ENCODE peak calls at places on chromosomes 2 and 18, in nine cellular contexts. One of them, this sample, is unnamed.

GRCh38 chr2:238523158-238524110 is 96.7 kb downstream of the ASB1 start:
- DNase-seq in IMR-90: peak
- DNase-seq in GM13976: no peak
- DNase-seq in transverse colon: peak
- DNase-seq in sigmoid colon: peak
- DNase-seq in A549: no peak
- DNase-seq in PC-9: no peak
- DNase-seq in AG04449: no peak
- DNase-seq in astrocyte of the cerebellum: no peak
- DNase-seq in this sample: no peak

GRCh38 chr2:74378007-74378406 is 2.1 kb downstream of the DCTN1 start:
- DNase-seq in IMR-90: no peak
- DNase-seq in GM13976: no peak
- DNase-seq in transverse colon: no peak
- DNase-seq in sigmoid colon: no peak
- DNase-seq in A549: no peak
- DNase-seq in PC-9: no peak
- DNase-seq in AG04449: no peak
- DNase-seq in astrocyte of the cerebellum: no peak
- DNase-seq in this sample: no peak

GRCh38 chr2:71700880-71701397 is 247.6 kb downstream of the DYSF start:
- DNase-seq in IMR-90: no peak
- DNase-seq in GM13976: no peak
- DNase-seq in transverse colon: peak
- DNase-seq in sigmoid colon: peak
- DNase-seq in A549: no peak
- DNase-seq in PC-9: no peak
- DNase-seq in AG04449: no peak
- DNase-seq in astrocyte of the cerebellum: no peak
- DNase-seq in this sample: peak

GRCh38 chr2:84458436-84459027 is 548 bp downstream of the SUCLG1 start:
- DNase-seq in IMR-90: peak
- DNase-seq in GM13976: peak
- DNase-seq in transverse colon: peak
- DNase-seq in sigmoid colon: peak
- DNase-seq in A549: peak
- DNase-seq in PC-9: no peak
- DNase-seq in AG04449: no peak
- DNase-seq in astrocyte of the cerebellum: no peak
- DNase-seq in this sample: peak

GRCh38 chr2:75241696-75242095 is 42.4 kb upstream of the TACR1 start:
- DNase-seq in IMR-90: peak
- DNase-seq in GM13976: no peak
- DNase-seq in transverse colon: no peak
- DNase-seq in sigmoid colon: no peak
- DNase-seq in A549: peak
- DNase-seq in PC-9: no peak
- DNase-seq in AG04449: no peak
- DNase-seq in astrocyte of the cerebellum: no peak
- DNase-seq in this sample: no peak

GRCh38 chr2:172234716-172235661 is 132.3 kb upstream of the DLX2 start:
- DNase-seq in IMR-90: no peak
- DNase-seq in GM13976: peak
- DNase-seq in transverse colon: peak
- DNase-seq in sigmoid colon: no peak
- DNase-seq in A549: no peak
- DNase-seq in PC-9: no peak
- DNase-seq in AG04449: no peak
- DNase-seq in astrocyte of the cerebellum: no peak
- DNase-seq in this sample: no peak

GRCh38 chr2:172680595-172681176 is 55.0 kb upstream of the RAPGEF4 start:
- DNase-seq in IMR-90: no peak
- DNase-seq in GM13976: no peak
- DNase-seq in transverse colon: no peak
- DNase-seq in sigmoid colon: no peak
- DNase-seq in A549: no peak
- DNase-seq in PC-9: no peak
- DNase-seq in AG04449: no peak
- DNase-seq in astrocyte of the cerebellum: no peak
- DNase-seq in this sample: no peak

GRCh38 chr2:47056374-47056773 is 98.7 kb downstream of the STPG4 start:
- DNase-seq in IMR-90: peak
- DNase-seq in GM13976: no peak
- DNase-seq in transverse colon: no peak
- DNase-seq in sigmoid colon: no peak
- DNase-seq in A549: no peak
- DNase-seq in PC-9: no peak
- DNase-seq in AG04449: peak
- DNase-seq in astrocyte of the cerebellum: no peak
- DNase-seq in this sample: no peak

GRCh38 chr2:88127888-88128653 is at the start of gene FABP1:
- DNase-seq in IMR-90: no peak
- DNase-seq in GM13976: no peak
- DNase-seq in transverse colon: peak
- DNase-seq in sigmoid colon: no peak
- DNase-seq in A549: no peak
- DNase-seq in PC-9: no peak
- DNase-seq in AG04449: no peak
- DNase-seq in astrocyte of the cerebellum: no peak
- DNase-seq in this sample: no peak

GRCh38 chr2:142981069-142981378 is 103.6 kb downstream of the KYNU start:
- DNase-seq in IMR-90: no peak
- DNase-seq in GM13976: no peak
- DNase-seq in transverse colon: no peak
- DNase-seq in sigmoid colon: no peak
- DNase-seq in A549: no peak
- DNase-seq in PC-9: no peak
- DNase-seq in AG04449: no peak
- DNase-seq in astrocyte of the cerebellum: no peak
- DNase-seq in this sample: no peak

GRCh38 chr2:142975239-142975638 is 97.8 kb downstream of the KYNU start:
- DNase-seq in IMR-90: no peak
- DNase-seq in GM13976: no peak
- DNase-seq in transverse colon: no peak
- DNase-seq in sigmoid colon: no peak
- DNase-seq in A549: no peak
- DNase-seq in PC-9: no peak
- DNase-seq in AG04449: no peak
- DNase-seq in astrocyte of the cerebellum: no peak
- DNase-seq in this sample: no peak

GRCh38 chr2:142983174-142983573 is 105.7 kb downstream of the KYNU start:
- DNase-seq in IMR-90: no peak
- DNase-seq in GM13976: no peak
- DNase-seq in transverse colon: no peak
- DNase-seq in sigmoid colon: no peak
- DNase-seq in A549: no peak
- DNase-seq in PC-9: no peak
- DNase-seq in AG04449: no peak
- DNase-seq in astrocyte of the cerebellum: no peak
- DNase-seq in this sample: no peak

GRCh38 chr2:142984657-142985056 is 107.2 kb downstream of the KYNU start:
- DNase-seq in IMR-90: no peak
- DNase-seq in GM13976: no peak
- DNase-seq in transverse colon: no peak
- DNase-seq in sigmoid colon: no peak
- DNase-seq in A549: no peak
- DNase-seq in PC-9: no peak
- DNase-seq in AG04449: no peak
- DNase-seq in astrocyte of the cerebellum: no peak
- DNase-seq in this sample: no peak

DNA sequence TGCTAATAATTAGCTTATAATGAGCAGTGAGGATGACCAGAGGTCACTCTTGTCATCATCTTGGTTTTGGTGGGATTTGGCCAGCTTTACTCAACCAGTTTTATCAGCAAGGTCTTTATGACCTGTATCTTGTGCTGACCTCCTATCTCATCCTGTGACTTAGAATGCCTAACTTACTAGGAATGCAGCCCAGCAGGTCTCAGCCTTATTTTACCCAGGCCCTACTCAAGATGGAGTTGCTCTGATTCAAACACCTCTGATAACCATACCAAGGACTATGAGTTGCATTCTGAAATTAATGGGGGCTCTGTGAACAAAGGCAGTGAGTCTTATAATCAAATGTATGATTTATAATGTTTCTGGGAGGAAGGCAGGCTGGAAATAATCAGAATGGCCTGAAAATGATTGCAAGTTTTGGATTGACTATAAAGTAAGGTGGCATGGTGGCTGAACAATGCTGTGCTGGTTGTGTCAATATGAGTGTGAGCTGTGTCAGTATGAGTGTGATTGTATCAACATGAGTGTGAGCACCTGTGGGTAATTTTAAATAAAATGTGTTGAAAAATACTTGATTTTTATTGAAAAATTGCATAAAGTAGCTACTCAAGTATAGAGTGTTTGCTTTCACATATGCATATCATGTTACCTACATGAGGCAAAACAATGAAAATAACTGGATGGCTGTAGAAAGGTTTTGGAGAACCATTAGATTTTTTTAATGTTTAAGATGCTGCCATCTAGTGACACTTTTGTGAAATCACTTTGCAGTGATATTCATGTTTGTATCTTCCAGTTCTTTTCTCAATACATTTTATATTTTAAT is 103.0 kb downstream of the KYNU start:
- DNase-seq in IMR-90: peak
- DNase-seq in GM13976: no peak
- DNase-seq in transverse colon: no peak
- DNase-seq in sigmoid colon: no peak
- DNase-seq in A549: peak
- DNase-seq in PC-9: peak
- DNase-seq in AG04449: no peak
- DNase-seq in astrocyte of the cerebellum: peak
- DNase-seq in this sample: no peak
- TF ChIP-seq CTCF in IMR-90: peak
- TF ChIP-seq CTCF in GM13976: peak
- TF ChIP-seq CTCF in transverse colon: peak
- TF ChIP-seq CTCF in sigmoid colon: peak
- TF ChIP-seq CTCF in A549: peak
- TF ChIP-seq CTCF in PC-9: peak
- TF ChIP-seq CTCF in AG04449: peak
- TF ChIP-seq CTCF in astrocyte of the cerebellum: peak
- TF ChIP-seq CTCF in this sample: peak

GRCh38 chr2:146147448-146148012 is 1627.6 kb upstream of the ZEB2 start:
- DNase-seq in IMR-90: no peak
- DNase-seq in GM13976: no peak
- DNase-seq in transverse colon: no peak
- DNase-seq in sigmoid colon: no peak
- DNase-seq in A549: peak
- DNase-seq in PC-9: no peak
- DNase-seq in AG04449: no peak
- DNase-seq in astrocyte of the cerebellum: no peak
- DNase-seq in this sample: no peak
- TF ChIP-seq CTCF in IMR-90: no peak
- TF ChIP-seq CTCF in GM13976: no peak
- TF ChIP-seq CTCF in transverse colon: no peak
- TF ChIP-seq CTCF in sigmoid colon: no peak
- TF ChIP-seq CTCF in A549: no peak
- TF ChIP-seq CTCF in PC-9: no peak
- TF ChIP-seq CTCF in AG04449: no peak
- TF ChIP-seq CTCF in astrocyte of the cerebellum: no peak
- TF ChIP-seq CTCF in this sample: peak

GRCh38 chr18:23689616-23690504 is 607 bp downstream of the LAMA3 start:
- DNase-seq in IMR-90: no peak
- DNase-seq in GM13976: peak
- DNase-seq in transverse colon: no peak
- DNase-seq in sigmoid colon: no peak
- DNase-seq in A549: peak
- DNase-seq in PC-9: no peak
- DNase-seq in AG04449: no peak
- DNase-seq in astrocyte of the cerebellum: no peak
- DNase-seq in this sample: peak
- TF ChIP-seq CTCF in IMR-90: no peak
- TF ChIP-seq CTCF in GM13976: no peak
- TF ChIP-seq CTCF in transverse colon: no peak
- TF ChIP-seq CTCF in sigmoid colon: no peak
- TF ChIP-seq CTCF in A549: no peak
- TF ChIP-seq CTCF in PC-9: no peak
- TF ChIP-seq CTCF in AG04449: no peak
- TF ChIP-seq CTCF in astrocyte of the cerebellum: no peak
- TF ChIP-seq CTCF in this sample: peak

DNA sequence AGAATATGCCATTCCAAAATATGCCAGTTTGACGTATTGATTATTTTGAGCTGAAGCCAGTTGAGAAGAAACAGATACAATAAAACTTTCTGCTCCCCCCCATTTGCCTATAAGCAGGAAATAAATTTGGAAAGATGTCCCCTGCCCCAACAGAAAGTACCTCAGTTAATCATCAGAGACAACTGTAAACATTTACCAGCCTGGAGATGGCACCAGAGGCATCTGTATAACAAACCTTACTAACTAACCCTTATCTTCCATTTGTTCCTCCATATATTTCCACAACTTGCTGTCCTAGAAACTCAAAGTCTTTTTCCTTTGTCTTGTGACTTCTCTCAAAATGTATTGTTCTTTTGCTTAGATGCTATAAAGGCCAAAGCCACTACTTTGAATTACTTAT is 93.8 kb downstream of the AKAIN1 start:
- DNase-seq in IMR-90: no peak
- DNase-seq in GM13976: no peak
- DNase-seq in transverse colon: no peak
- DNase-seq in sigmoid colon: no peak
- DNase-seq in A549: no peak
- DNase-seq in PC-9: no peak
- DNase-seq in AG04449: no peak
- DNase-seq in astrocyte of the cerebellum: no peak
- DNase-seq in this sample: no peak
- TF ChIP-seq CTCF in IMR-90: no peak
- TF ChIP-seq CTCF in GM13976: no peak
- TF ChIP-seq CTCF in transverse colon: no peak
- TF ChIP-seq CTCF in sigmoid colon: no peak
- TF ChIP-seq CTCF in A549: no peak
- TF ChIP-seq CTCF in PC-9: no peak
- TF ChIP-seq CTCF in AG04449: no peak
- TF ChIP-seq CTCF in astrocyte of the cerebellum: no peak
- TF ChIP-seq CTCF in this sample: no peak

GRCh38 chr2:240596491-240596931 is 10.0 kb downstream of the CAPN10 start:
- DNase-seq in IMR-90: no peak
- DNase-seq in GM13976: no peak
- DNase-seq in transverse colon: peak
- DNase-seq in sigmoid colon: peak
- DNase-seq in A549: no peak
- DNase-seq in PC-9: no peak
- DNase-seq in AG04449: no peak
- DNase-seq in astrocyte of the cerebellum: no peak
- DNase-seq in this sample: peak

GRCh38 chr2:240596080-240596460 is 9.5 kb downstream of the CAPN10 start:
- DNase-seq in IMR-90: no peak
- DNase-seq in GM13976: no peak
- DNase-seq in transverse colon: peak
- DNase-seq in sigmoid colon: no peak
- DNase-seq in A549: no peak
- DNase-seq in PC-9: no peak
- DNase-seq in AG04449: no peak
- DNase-seq in astrocyte of the cerebellum: no peak
- DNase-seq in this sample: no peak

GRCh38 chr2:240597054-240597418 is 10.5 kb downstream of the CAPN10 start:
- DNase-seq in IMR-90: no peak
- DNase-seq in GM13976: no peak
- DNase-seq in transverse colon: no peak
- DNase-seq in sigmoid colon: peak
- DNase-seq in A549: no peak
- DNase-seq in PC-9: no peak
- DNase-seq in AG04449: no peak
- DNase-seq in astrocyte of the cerebellum: no peak
- DNase-seq in this sample: peak

GRCh38 chr2:240594511-240595380 is 8.2 kb downstream of the CAPN10 start:
- DNase-seq in IMR-90: no peak
- DNase-seq in GM13976: no peak
- DNase-seq in transverse colon: peak
- DNase-seq in sigmoid colon: peak
- DNase-seq in A549: no peak
- DNase-seq in PC-9: no peak
- DNase-seq in AG04449: no peak
- DNase-seq in astrocyte of the cerebellum: no peak
- DNase-seq in this sample: peak

GRCh38 chr2:240595381-240596079 is 9.0 kb downstream of the CAPN10 start:
- DNase-seq in IMR-90: no peak
- DNase-seq in GM13976: peak
- DNase-seq in transverse colon: peak
- DNase-seq in sigmoid colon: peak
- DNase-seq in A549: peak
- DNase-seq in PC-9: no peak
- DNase-seq in AG04449: no peak
- DNase-seq in astrocyte of the cerebellum: no peak
- DNase-seq in this sample: peak
- TF ChIP-seq CTCF in IMR-90: peak
- TF ChIP-seq CTCF in GM13976: peak
- TF ChIP-seq CTCF in transverse colon: peak
- TF ChIP-seq CTCF in sigmoid colon: no peak
- TF ChIP-seq CTCF in A549: no peak
- TF ChIP-seq CTCF in PC-9: no peak
- TF ChIP-seq CTCF in AG04449: peak
- TF ChIP-seq CTCF in astrocyte of the cerebellum: peak
- TF ChIP-seq CTCF in this sample: peak